ENCODE peak calls at places on chromosomes 1 and 21, in four cellular contexts. M is HL-60, Q is K562, S is GM12878. R is an unnamed sample.

GRCh38 chr1:151130837-151131586 is 15.4 kb downstream of the SEMA6C start:
- DNase-seq in M (no peak), Q (no peak), S (peak), R (peak)

GRCh38 chr1:37877991-37878544 is 18.7 kb upstream of the MTF1 start:
- DNase-seq in M (no peak), Q (no peak), S (no peak), R (no peak)

GRCh38 chr1:229596961-229597699 is 28.8 kb downstream of the TAF5L start:
- DNase-seq in M (no peak), Q (no peak), S (no peak), R (no peak)

GRCh38 chr1:170340259-170340658 is 191.7 kb upstream of the GORAB start:
- DNase-seq in M (no peak), Q (no peak), S (no peak), R (no peak)

GRCh38 chr1:226634611-226635246 is 86.2 kb downstream of the STUM start:
- DNase-seq in M (no peak), Q (no peak), S (no peak), R (no peak)

GRCh38 chr1:57133686-57134085 is 167.9 kb upstream of the C8B start:
- DNase-seq in M (no peak), Q (no peak), S (no peak), R (no peak)

GRCh38 chr1:14404847-14405246 is 193.6 kb upstream of the KAZN start:
- DNase-seq in M (no peak), Q (no peak), S (no peak), R (no peak)

GRCh38 chr1:156848461-156849150 is 10.3 kb downstream of the INSRR start:
- DNase-seq in M (no peak), Q (peak), S (no peak), R (no peak)

GRCh38 chr1:179034720-179035119 is 9.0 kb downstream of the FAM20B start:
- DNase-seq in M (no peak), Q (no peak), S (peak), R (no peak)

GRCh38 chr21:32554832-32555436 is 30.4 kb downstream of the TCP10L start:
- DNase-seq in M (no peak), Q (peak), S (no peak), R (no peak)

GRCh38 chr1:19643602-19644419 is at the start of gene NBL1:
- DNase-seq in M (no peak), Q (peak), S (no peak), R (peak)

GRCh38 chr21:14989359-14989758 is 75.4 kb downstream of the NRIP1 start:
- DNase-seq in M (no peak), Q (no peak), S (no peak), R (no peak)

DNA sequence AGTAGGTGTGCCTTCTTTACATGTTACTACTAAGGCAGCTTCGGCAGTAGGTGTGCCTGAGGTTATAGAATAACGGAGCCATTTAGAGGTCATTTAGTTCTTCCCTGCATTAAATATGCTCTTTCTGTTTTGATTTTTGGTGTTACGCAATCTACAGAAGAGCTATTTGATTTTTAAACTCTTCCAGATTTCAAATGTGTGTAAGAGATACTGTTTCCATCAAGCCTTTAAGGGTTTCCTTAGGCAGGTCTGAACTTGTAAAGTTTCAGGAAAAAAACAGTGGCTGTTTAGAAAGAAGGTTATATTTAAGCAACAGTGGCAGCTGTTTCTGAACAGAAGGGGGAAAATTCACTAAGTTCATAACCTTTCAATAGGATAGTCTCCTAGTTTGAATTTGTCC is 54.8 kb downstream of the PIK3R3 start:
- DNase-seq in M (no peak), Q (no peak), S (no peak), R (no peak)
- TF ChIP-seq SPI1 in M (no peak), Q (no peak), S (no peak), R (no peak)

GRCh38 chr1:55038974-55039341 is 390 bp upstream of the PCSK9 start:
- DNase-seq in M (no peak), Q (no peak), S (no peak), R (no peak)
- TF ChIP-seq SPI1 in M (no peak), Q (no peak), S (no peak), R (no peak)

GRCh38 chr1:209770636-209771415 is 13.5 kb downstream of the C1orf74 start:
- DNase-seq in M (no peak), Q (no peak), S (no peak), R (no peak)

GRCh38 chr1:209769956-209770355 is 14.1 kb downstream of the TRAF3IP3 start:
- DNase-seq in M (no peak), Q (no peak), S (no peak), R (no peak)

GRCh38 chr1:209767706-209768105 is 11.9 kb downstream of the TRAF3IP3 start:
- DNase-seq in M (peak), Q (no peak), S (no peak), R (no peak)

GRCh38 chr1:209768354-209768774 is 12.5 kb downstream of the TRAF3IP3 start:
- DNase-seq in M (peak), Q (no peak), S (peak), R (peak)

GRCh38 chr1:209769171-209769904 is 13.5 kb downstream of the TRAF3IP3 start:
- DNase-seq in M (no peak), Q (no peak), S (peak), R (peak)
- TF ChIP-seq SPI1 in M (peak), Q (no peak), S (peak), R (peak)

DNA sequence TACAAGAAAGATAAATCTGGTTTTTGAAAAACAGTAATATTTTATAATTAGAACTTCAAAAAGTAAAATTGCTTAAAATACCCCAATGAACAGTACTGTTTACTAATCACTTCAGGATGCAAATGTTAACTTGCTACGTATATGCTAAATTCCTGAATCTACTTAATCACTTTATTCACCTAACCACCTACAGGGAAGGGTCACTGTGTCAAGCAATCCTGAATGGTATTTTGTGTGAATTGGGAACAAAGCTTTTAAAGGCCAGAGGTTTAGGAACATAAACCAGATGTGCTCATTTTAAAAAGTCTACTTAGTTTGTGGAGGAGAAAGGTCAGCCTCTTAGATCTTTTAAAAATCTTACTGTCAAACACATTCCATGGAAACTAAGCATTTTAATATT is 1143.0 kb upstream of the ADGRL2 start:
- DNase-seq in M (no peak), Q (no peak), S (no peak), R (no peak)
- TF ChIP-seq SPI1 in M (no peak), Q (no peak), S (no peak), R (no peak)

GRCh38 chr1:159999204-159999603 is 32.6 kb downstream of the PIGM start:
- DNase-seq in M (no peak), Q (no peak), S (no peak), R (no peak)
- TF ChIP-seq SPI1 in M (no peak), Q (no peak), S (no peak), R (no peak)

GRCh38 chr1:165605246-165605645 is 25.8 kb upstream of the MGST3 start:
- DNase-seq in M (no peak), Q (no peak), S (no peak), R (no peak)
- TF ChIP-seq SPI1 in M (no peak), Q (no peak), S (no peak), R (no peak)

GRCh38 chr1:61797045-61797755 is 54.9 kb downstream of the PATJ start:
- DNase-seq in M (no peak), Q (no peak), S (no peak), R (no peak)
- TF ChIP-seq SPI1 in M (no peak), Q (no peak), S (no peak), R (no peak)

R was measured in GM12891.